ENCODE peak calls at places on chromosomes 1 and 21, in five cellular contexts. J is left ventricle myocardium inferior; X is fibroblast of the aortic adventitia; M is right lobe of liver; V is CD8-positive, alpha-beta T cell. T is an unnamed sample.

GRCh38 chr1:237012789-237013383 is 8.6 kb upstream of the MT1HL1 start:
- DNase-seq in J (peak; percentile 81), X (no peak), M (no peak), V (no peak), T (peak; percentile 100)

GRCh38 chr1:22318279-22318983 is 133.2 kb upstream of the ZBTB40 start:
- DNase-seq in J (no peak), M (no peak), X (no peak), V (no peak), T (no peak)

GRCh38 chr1:29825941-29826415 is 589.7 kb downstream of the PTPRU start:
- DNase-seq in X (no peak), J (no peak), M (no peak), V (no peak), T (no peak)

GRCh38 chr1:151511636-151512215 is 539 bp downstream of the CGN start:
- DNase-seq in V (peak; percentile 23), M (peak; percentile 53), X (no peak), J (no peak), T (no peak)

GRCh38 chr1:65924471-65924870 is 131.8 kb downstream of the PDE4B start:
- DNase-seq in J (no peak), V (no peak), X (peak; percentile 88), M (no peak), T (peak; percentile 93)

GRCh38 chr1:55713516-55713915 is 498.4 kb upstream of the USP24 start:
- DNase-seq in X (no peak), V (no peak), M (no peak), J (no peak), T (no peak)

GRCh38 chr1:154711416-154711815 is 103.4 kb upstream of the ADAR start:
- DNase-seq in X (no peak), V (no peak), M (no peak), J (no peak), T (no peak)

GRCh38 chr21:39625211-39625895 is 12.6 kb downstream of the B3GALT5 start:
- DNase-seq in X (no peak), M (no peak), J (no peak), V (no peak), T (no peak)

GRCh38 chr1:221522440-221523050 is 219.3 kb downstream of the DUSP10 start:
- DNase-seq in V (no peak), M (no peak), J (no peak), X (peak; percentile 13), T (peak; percentile 24)

GRCh38 chr21:27759091-27759659 is 792.3 kb upstream of the ADAMTS5 start:
- DNase-seq in X (no peak), J (peak; percentile 17), V (no peak), M (peak; percentile 60), T (no peak)

GRCh38 chr1:28538286-28538685 is 14.6 kb upstream of the TRNAU1AP start:
- DNase-seq in V (no peak), X (no peak), M (no peak), J (no peak), T (no peak)

GRCh38 chr1:185015598-185015997 is 29.8 kb upstream of the RNF2 start:
- DNase-seq in X (no peak), M (no peak), V (no peak), J (no peak), T (no peak)

DNA sequence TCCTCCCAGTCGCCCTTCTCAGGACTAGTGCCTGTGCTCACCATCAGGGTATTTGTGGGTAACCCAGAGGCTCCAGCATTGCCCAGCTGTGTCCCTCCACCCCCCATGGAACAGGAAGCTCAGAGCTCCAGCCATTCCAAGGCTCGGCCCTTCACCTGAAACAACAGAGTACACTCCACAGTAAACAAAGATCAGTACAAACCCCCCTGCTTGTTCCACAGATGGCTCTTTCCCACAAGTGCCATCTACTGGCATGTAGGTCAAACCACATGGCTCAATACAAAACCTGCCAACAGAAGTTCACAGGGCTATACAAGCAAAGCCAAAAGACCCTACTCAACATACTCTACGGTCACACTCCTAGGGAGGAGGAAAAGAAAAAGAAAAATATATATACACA is 258.7 kb downstream of the AGBL4 start:
- DNase-seq in X (no peak), J (no peak), M (no peak), V (no peak), T (no peak)
- TF ChIP-seq CTCF in X (no peak), J (no peak), M (no peak), V (no peak), T (no peak)

DNA sequence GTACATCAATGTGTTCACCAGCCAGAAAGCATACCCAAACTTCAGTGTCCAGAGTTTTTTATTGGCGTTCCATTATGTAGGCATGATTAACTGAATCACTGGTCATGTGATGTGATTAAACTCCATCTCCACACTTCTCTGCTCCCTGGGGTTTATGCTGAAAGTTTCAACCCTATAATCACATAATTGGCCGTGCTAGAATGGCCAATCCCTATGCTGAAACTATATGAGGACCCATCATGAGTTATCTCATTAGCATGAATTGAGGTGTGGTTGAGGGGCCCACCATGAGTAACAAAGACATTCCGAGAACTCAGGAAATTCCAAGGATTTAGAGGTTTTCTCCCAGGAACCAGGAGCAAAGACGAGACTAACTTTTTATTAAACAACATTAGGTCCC is 31.8 kb upstream of the FBXO28 start:
- DNase-seq in M (no peak), X (no peak), J (no peak), V (no peak), T (no peak)
- H3K4me3 ChIP-seq in M (no peak overlapping the region), X (no peak overlapping the region), J (no peak overlapping the region), V (no peak overlapping the region), T (no peak overlapping the region)

GRCh38 chr21:35400233-35400939 is 351.3 kb upstream of the RUNX1 start:
- DNase-seq in M (no peak), X (peak; percentile 84), V (peak; percentile 3), J (no peak), T (peak; percentile 87)
- TF ChIP-seq CTCF in M (peak; percentile 52), X (peak; percentile 43), V (peak; percentile 67), J (peak; percentile 59), T (peak; percentile 70)

GRCh38 chr1:239909894-239910293 is 181.8 kb upstream of the FMN2 start:
- DNase-seq in M (peak; percentile 63), J (no peak), V (no peak), X (peak; percentile 46), T (peak; percentile 43)

GRCh38 chr1:239912471-239912870 is 179.2 kb upstream of the FMN2 start:
- DNase-seq in X (peak; percentile 19), J (no peak), V (no peak), M (no peak), T (peak; percentile 2)

GRCh38 chr1:239918633-239919032 is 173.1 kb upstream of the FMN2 start:
- DNase-seq in M (no peak), J (no peak), V (no peak), X (no peak), T (no peak)

GRCh38 chr1:239913141-239913585 is 178.5 kb upstream of the FMN2 start:
- DNase-seq in X (no peak), M (no peak), V (no peak), J (no peak), T (no peak)

GRCh38 chr1:239914827-239915231 is 176.9 kb upstream of the FMN2 start:
- DNase-seq in J (no peak), V (no peak), X (peak; percentile 64), M (no peak), T (peak; percentile 20)
- H3K4me3 ChIP-seq in J (no peak overlapping the region), V (no peak overlapping the region), X (no peak overlapping the region), M (no peak overlapping the region), T (no peak overlapping the region)

GRCh38 chr1:18920931-18921330 is 18.6 kb upstream of the ALDH4A1 start:
- DNase-seq in M (no peak), V (no peak), X (no peak), J (no peak), T (no peak)
- TF ChIP-seq CTCF in M (no peak), V (no peak), X (no peak), J (no peak), T (no peak)

GRCh38 chr1:77280962-77281361 is 857 bp upstream of the AK5 start:
- DNase-seq in V (no peak), M (no peak), X (no peak), J (no peak), T (no peak)
- H3K4me3 ChIP-seq in V (no peak overlapping the region), M (no peak overlapping the region), X (no peak overlapping the region), J (no peak overlapping the region), T (no peak overlapping the region)

GRCh38 chr1:27135920-27136551 is 18.9 kb downstream of the SLC9A1 start:
- DNase-seq in M (no peak), X (peak; percentile 41), J (no peak), V (no peak), T (no peak)
- TF ChIP-seq CTCF in M (no peak), X (no peak), J (no peak), V (no peak), T (peak; percentile 19)

DNA sequence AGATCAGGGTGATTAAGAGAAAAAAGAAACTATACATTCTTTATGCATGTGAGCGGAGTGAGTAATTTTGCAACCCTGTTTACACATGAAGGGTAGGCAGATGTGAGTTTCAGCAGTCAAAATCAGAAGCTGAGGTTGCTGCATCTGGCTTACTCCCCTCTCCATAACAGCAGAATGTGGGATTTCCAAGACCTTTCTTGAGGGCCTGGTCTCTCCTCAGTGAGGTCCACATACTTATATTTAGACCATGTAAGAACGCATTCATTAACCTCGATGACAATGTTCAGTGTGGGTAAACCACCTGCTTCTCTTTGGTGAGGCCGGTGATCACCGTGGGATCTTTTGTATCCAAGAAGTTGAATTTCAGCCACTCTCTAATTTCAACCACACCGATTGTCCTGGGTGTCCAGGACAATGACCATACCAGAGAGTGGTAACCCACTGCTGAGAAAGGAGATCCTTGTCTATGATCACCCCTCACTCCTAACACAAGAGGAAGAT is 18.7 kb upstream of the RAP1A start:
- DNase-seq in M (no peak), V (no peak), X (no peak), J (no peak), T (no peak)
- H3K4me3 ChIP-seq in M (no peak overlapping the region), V (no peak overlapping the region), X (no peak overlapping the region), J (no peak overlapping the region), T (no peak overlapping the region)

GRCh38 chr1:216310776-216311175 is 112.5 kb downstream of the USH2A start:
- DNase-seq in V (no peak), X (peak; percentile 62), J (no peak), M (no peak), T (peak; percentile 86)
- TF ChIP-seq CTCF in V (no peak), X (peak; percentile 59), J (peak; percentile 57), M (peak; percentile 55), T (peak; percentile 96)

T was measured in choroid plexus epithelial cell.